ENCODE peak calls at places on chromosome 9, in seven cellular contexts. H is RWPE1, P is heart left ventricle, F is tibial nerve, X is sigmoid colon, D is BJ, W is GM13977. K is an unnamed sample.

GRCh38 chr9:83032065-83032625 is 30.8 kb downstream of the RASEF start:
- DNase-seq in H (peak), X (no peak), D (no peak), F (no peak), P (no peak), W (no peak), K (no peak)

GRCh38 chr9:129552064-129552463 is 68.8 kb downstream of the C9orf50 start:
- DNase-seq in F (no peak), D (no peak), W (no peak), H (no peak), P (no peak), X (peak), K (no peak)

GRCh38 chr9:101342595-101342994 is 42.2 kb downstream of the BAAT start:
- DNase-seq in P (no peak), D (no peak), F (no peak), X (no peak), W (no peak), H (no peak), K (no peak)

GRCh38 chr9:137749511-137749910 is 128.1 kb upstream of the CACNA1B start:
- DNase-seq in F (no peak), P (no peak), D (no peak), W (no peak), H (no peak), X (no peak), K (no peak)

GRCh38 chr9:107907715-107908114 is 418.1 kb upstream of the KLF4 start:
- DNase-seq in H (no peak), W (no peak), X (no peak), F (no peak), P (no peak), D (no peak), K (no peak)

GRCh38 chr9:16345902-16346301 is 524.6 kb downstream of the BNC2 start:
- DNase-seq in H (no peak), X (no peak), P (no peak), F (no peak), W (no peak), D (no peak), K (no peak)

GRCh38 chr9:114216081-114216480 is 60.7 kb downstream of the COL27A1 start:
- DNase-seq in P (peak), D (no peak), F (no peak), H (no peak), W (no peak), X (no peak), K (no peak)

GRCh38 chr9:89579741-89580395 is 24.9 kb upstream of the GADD45G start:
- DNase-seq in D (no peak), F (no peak), H (no peak), W (no peak), P (no peak), X (no peak), K (no peak)

GRCh38 chr9:78030553-78031270 is 899 bp downstream of the GNAQ start:
- DNase-seq in W (peak), H (peak), X (peak), P (peak), F (peak), D (no peak), K (peak)

GRCh38 chr9:81344366-81344765 is 345.0 kb downstream of the TLE1 start:
- DNase-seq in D (no peak), H (no peak), X (no peak), P (no peak), F (no peak), W (no peak), K (no peak)

GRCh38 chr9:94630281-94630680 is 9.0 kb downstream of the FBP1 start:
- DNase-seq in P (no peak), H (no peak), W (no peak), F (no peak), D (no peak), X (no peak), K (no peak)

GRCh38 chr9:114348906-114349482 is 19.3 kb downstream of the ORM2 start:
- DNase-seq in X (peak), D (peak), F (peak), W (peak), H (peak), P (no peak), K (no peak)

GRCh38 chr9:6126377-6126776 is 89.2 kb upstream of the IL33 start:
- DNase-seq in F (no peak), W (no peak), D (no peak), H (no peak), P (no peak), X (no peak), K (no peak)

GRCh38 chr9:95379630-95380029 is 62.1 kb upstream of the FANCC start:
- DNase-seq in H (no peak), P (no peak), F (no peak), D (no peak), W (no peak), X (no peak), K (no peak)

GRCh38 chr9:17229945-17230560 is 95.2 kb downstream of the CNTLN start:
- DNase-seq in D (no peak), F (no peak), X (no peak), H (no peak), W (no peak), P (no peak), K (no peak)

GRCh38 chr9:121838757-121839669 is 187.6 kb downstream of the DAB2IP start:
- DNase-seq in X (peak), W (no peak), D (no peak), P (peak), H (no peak), F (no peak), K (no peak)

GRCh38 chr9:34382879-34383278 is 6.2 kb upstream of the MYORG start:
- DNase-seq in X (no peak), P (no peak), H (no peak), W (no peak), D (no peak), F (no peak), K (no peak)

GRCh38 chr9:14692918-14693861 is at the start of gene ZDHHC21:
- DNase-seq in D (no peak), X (peak), H (peak), W (peak), F (peak), P (peak), K (peak)
- TF ChIP-seq CTCF in D (no peak), X (no peak), H (no peak), W (no peak), F (no peak), P (no peak), K (peak)

DNA sequence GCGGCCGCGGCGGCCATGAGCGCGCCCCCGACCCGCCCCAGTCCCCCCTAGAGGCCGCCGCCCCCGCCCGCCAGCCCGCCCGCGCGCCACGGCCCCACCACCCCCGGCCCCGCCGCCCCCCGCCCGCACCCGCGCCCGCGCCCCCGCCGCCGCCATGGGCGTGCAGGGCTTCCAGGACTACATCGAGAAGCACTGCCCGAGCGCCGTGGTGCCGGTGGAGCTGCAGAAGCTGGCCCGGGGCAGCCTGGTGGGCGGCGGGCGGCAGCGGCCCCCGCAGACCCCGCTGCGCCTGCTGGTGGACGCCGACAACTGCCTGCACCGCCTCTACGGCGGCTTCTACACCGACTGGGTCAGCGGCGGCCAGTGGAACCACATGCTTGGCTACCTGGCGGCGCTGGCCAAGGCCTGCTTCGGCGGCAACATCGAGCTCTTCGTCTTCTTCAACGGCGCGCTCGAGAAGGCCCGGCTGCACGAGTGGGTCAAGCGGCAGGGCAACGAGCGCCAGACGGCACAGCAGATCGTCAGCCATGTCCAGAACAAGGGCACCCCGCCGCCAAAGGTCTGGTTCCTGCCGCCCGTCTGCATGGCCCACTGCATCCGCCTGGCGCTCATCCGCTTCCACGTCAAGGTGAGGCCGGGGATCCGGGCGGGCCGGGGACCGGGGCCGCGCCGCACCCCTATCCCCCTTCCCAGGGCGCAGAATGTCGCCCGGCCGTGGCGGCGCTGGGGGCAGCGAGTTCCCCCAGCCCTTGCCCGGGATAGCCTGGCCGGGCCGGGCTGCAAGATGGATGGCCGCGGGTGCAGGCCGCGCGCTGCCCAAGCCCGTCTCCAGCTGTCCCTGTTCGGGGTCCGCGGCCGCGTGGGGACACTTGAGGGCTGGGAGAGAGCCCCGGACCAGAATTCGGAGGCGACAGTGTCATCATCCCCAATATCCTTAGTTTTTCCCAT is 551 bp downstream of the FAM120A start:
- DNase-seq in F (no peak), P (peak), D (no peak), H (no peak), X (peak), W (peak), K (peak)
- TF ChIP-seq CTCF in F (no peak), P (no peak), D (no peak), H (peak), X (no peak), W (no peak), K (peak)

GRCh38 chr9:1732670-1733069 is 282.5 kb upstream of the SMARCA2 start:
- DNase-seq in H (no peak), F (no peak), W (no peak), X (no peak), D (no peak), P (no peak), K (no peak)
- TF ChIP-seq CTCF in H (no peak), F (no peak), W (peak), X (no peak), D (no peak), P (no peak), K (no peak)

GRCh38 chr9:127930298-127931091 is at the start of gene PIP5KL1:
- DNase-seq in X (peak), W (peak), H (peak), P (peak), D (no peak), F (no peak), K (peak)
- TF ChIP-seq CTCF in X (no peak), W (no peak), H (no peak), P (no peak), D (peak), F (no peak), K (peak)

DNA sequence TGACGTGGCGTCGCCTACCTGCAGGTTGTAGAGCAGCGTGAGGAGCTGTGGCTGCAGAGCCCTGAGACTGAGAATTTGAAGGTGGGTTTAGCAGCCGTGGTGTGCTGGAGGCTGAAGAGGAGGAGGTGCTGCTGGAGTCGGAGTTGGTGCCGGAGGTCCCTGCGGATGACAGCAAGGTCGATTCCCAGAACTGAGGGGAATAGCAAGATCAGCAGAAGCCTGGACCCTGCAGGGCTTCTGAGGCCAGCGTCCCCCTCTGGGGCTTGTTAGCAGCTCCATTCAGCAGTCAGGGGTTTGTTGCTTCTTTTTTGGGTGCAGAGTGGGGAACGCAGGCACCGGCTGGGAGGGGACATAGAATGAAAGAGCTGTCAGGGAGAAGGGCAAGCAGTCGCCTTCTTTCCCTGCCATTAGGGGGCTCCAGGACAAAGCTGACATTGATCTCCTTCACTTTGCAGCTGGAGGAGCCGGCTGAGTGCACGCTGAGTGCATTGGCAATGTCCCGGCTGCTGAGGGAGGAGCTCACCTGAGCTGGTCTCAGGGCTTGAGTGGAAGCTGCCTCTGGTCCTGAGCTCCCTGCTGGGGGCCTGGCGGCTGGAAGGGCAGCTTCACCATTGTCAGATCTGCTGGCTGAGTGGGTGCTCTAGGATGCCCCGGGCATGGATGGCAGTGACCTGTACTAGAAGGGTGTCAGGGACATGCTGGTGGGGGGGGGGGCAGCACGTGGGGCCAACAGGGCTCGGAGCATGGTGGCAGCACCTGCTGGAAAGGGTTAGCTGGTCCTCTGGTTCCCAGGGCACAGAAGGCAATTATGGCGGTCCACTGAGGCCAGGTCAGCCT is 20.8 kb downstream of the OBP2B start:
- DNase-seq in D (no peak), H (peak), F (no peak), X (peak), P (no peak), W (no peak), K (peak)
- TF ChIP-seq CTCF in D (peak), H (no peak), F (no peak), X (no peak), P (no peak), W (peak), K (peak)

DNA sequence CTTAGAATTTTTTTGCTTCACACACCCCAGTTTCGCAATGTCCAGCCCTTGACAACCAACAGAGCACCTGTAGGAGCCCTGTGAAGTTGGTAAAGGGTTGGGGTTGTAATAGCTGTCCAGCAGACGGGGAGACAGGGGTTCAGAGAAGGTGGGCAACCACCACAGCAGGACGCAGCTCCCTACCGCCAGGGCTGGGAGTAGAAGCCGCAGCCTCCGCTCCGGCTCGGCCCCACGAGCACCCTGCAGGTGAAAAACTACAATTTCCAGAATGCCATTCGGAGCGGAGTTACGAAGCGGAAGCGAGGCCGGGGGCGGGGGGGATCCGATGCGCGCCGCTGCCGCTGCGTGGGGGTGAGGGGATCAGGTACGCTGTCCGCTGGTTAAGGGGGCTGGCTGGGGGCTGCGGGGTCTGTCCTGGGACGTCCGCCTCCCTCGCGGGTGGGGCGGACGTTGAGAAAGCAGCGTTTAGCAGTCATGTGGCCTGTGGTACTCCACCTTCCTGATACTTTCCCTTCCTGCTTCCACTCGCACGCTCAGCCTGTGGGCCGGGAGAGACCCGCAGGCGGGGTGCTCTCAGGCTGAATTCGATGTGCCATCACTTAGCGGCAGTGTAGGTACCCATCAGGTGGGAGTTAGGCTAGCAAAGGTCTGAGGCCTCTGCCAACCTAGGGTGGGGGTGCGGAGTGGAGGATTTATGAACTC is at the start of gene TRMT10B:
- DNase-seq in H (peak), X (peak), D (no peak), P (peak), W (peak), F (peak), K (peak)
- TF ChIP-seq CTCF in H (no peak), X (no peak), D (peak), P (no peak), W (no peak), F (no peak), K (no peak)

GRCh38 chr9:76896035-76896434 is 9.9 kb downstream of the PRUNE2 start:
- DNase-seq in H (no peak), W (no peak), X (no peak), F (no peak), D (no peak), P (no peak), K (no peak)

GRCh38 chr9:76895186-76895585 is 10.7 kb downstream of the PRUNE2 start:
- DNase-seq in P (no peak), X (peak), F (no peak), D (no peak), W (no peak), H (no peak), K (no peak)

GRCh38 chr9:76891874-76892273 is 14.0 kb downstream of the PRUNE2 start:
- DNase-seq in H (no peak), D (no peak), X (no peak), W (no peak), F (no peak), P (no peak), K (no peak)

GRCh38 chr9:76893395-76893932 is 12.4 kb downstream of the PRUNE2 start:
- DNase-seq in W (no peak), D (no peak), P (no peak), H (no peak), X (peak), F (no peak), K (no peak)

DNA sequence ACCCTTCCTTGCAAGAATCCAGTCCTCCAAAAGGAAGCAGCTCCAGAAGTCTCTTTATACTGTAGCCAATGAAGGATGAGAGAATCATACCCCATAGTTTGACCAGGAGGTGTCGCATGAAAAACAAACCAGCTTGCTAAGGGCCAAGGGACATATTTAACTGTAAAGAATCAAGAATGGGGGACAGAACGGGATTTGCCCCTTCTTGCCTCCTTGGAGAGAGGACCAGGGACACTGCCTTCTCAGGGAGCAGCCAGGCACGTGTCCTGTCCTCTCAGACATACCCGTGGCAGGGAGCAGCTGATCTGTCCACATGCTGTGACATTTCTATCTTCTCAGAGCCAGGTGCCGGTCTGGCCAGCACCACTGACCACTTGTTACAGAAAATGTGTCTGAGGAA is 11.7 kb downstream of the PRUNE2 start:
- DNase-seq in F (no peak), D (no peak), X (no peak), P (no peak), W (no peak), H (no peak), K (no peak)
- TF ChIP-seq CTCF in F (no peak), D (no peak), X (no peak), P (no peak), W (no peak), H (no peak), K (no peak)

DNA sequence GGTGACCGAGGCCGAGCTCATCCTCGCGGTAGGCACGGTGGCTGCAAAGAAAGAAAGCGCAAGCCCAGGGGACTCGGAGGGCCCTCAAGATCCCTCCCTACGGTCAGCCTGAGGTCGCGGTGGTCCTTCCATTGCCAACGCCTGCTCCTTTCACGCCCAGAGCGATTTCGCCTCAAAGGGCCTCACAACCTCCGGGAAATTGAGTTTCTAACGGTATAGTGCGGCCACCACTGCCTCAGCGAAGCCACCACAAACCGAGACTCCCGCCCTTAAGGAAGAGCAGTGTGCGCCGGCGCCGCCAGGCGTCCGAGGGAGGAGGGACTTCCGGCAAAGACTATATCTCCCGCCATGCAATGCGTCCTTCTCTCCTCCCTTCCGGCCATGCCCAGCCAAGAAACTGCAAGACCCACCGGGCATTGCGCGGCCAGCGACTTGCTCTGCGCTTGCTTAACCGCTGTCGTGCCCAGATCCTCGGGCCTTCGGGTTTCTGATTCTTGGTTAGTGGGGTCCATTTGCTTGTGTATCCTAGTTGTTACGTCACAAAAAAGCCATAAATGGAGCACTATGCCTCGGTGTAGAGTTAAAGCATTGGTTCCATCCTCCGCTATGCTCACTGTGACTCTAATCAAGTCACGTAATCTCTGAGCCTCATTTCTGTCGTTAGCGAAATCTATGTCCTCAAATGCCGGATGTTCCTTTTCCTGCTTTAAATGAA is at the start of gene HAUS6:
- DNase-seq in W (peak), H (peak), X (peak), P (peak), D (peak), F (peak), K (peak)
- TF ChIP-seq CTCF in W (no peak), H (no peak), X (peak), P (peak), D (peak), F (peak), K (peak)